ENCODE peak calls at places on chromosomes 5 and 9, in eight cellular contexts. One of them, this sample, is unnamed. For H3K4me1, the result is how much of the 10 kb centered on the place peaks cover.

GRCh38 chr9:19799784-19800183 is 10.9 kb upstream of the SLC24A2 start:
- DNase-seq in adrenal gland: no peak
- DNase-seq in heart left ventricle: no peak
- DNase-seq in Peyer's patch: no peak
- DNase-seq in endothelial cell of umbilical vein: no peak
- DNase-seq in fibroblast of lung: no peak
- DNase-seq in lower lobe of right lung: no peak
- DNase-seq in spleen: no peak
- DNase-seq in this sample: no peak

GRCh38 chr5:81633916-81634315 is 117.0 kb downstream of the SSBP2 start:
- DNase-seq in adrenal gland: no peak
- DNase-seq in heart left ventricle: no peak
- DNase-seq in Peyer's patch: no peak
- DNase-seq in endothelial cell of umbilical vein: no peak
- DNase-seq in fibroblast of lung: no peak
- DNase-seq in lower lobe of right lung: no peak
- DNase-seq in spleen: no peak
- DNase-seq in this sample: no peak

GRCh38 chr9:77514886-77515711 is 133.0 kb downstream of the GNA14 start:
- DNase-seq in adrenal gland: peak
- DNase-seq in heart left ventricle: peak
- DNase-seq in Peyer's patch: no peak
- DNase-seq in endothelial cell of umbilical vein: peak
- DNase-seq in fibroblast of lung: peak
- DNase-seq in lower lobe of right lung: no peak
- DNase-seq in spleen: no peak
- DNase-seq in this sample: no peak

GRCh38 chr9:112361602-112362001 is 18.3 kb upstream of the HSDL2 start:
- DNase-seq in adrenal gland: no peak
- DNase-seq in heart left ventricle: no peak
- DNase-seq in Peyer's patch: no peak
- DNase-seq in endothelial cell of umbilical vein: peak
- DNase-seq in fibroblast of lung: peak
- DNase-seq in lower lobe of right lung: no peak
- DNase-seq in spleen: no peak
- DNase-seq in this sample: peak

GRCh38 chr9:2963307-2963706 is 119.4 kb upstream of the PUM3 start:
- DNase-seq in adrenal gland: no peak
- DNase-seq in heart left ventricle: no peak
- DNase-seq in Peyer's patch: no peak
- DNase-seq in endothelial cell of umbilical vein: no peak
- DNase-seq in fibroblast of lung: no peak
- DNase-seq in lower lobe of right lung: no peak
- DNase-seq in spleen: no peak
- DNase-seq in this sample: no peak

GRCh38 chr9:22158983-22159382 is 149.9 kb upstream of the CDKN2B start:
- DNase-seq in adrenal gland: peak
- DNase-seq in heart left ventricle: peak
- DNase-seq in Peyer's patch: peak
- DNase-seq in endothelial cell of umbilical vein: peak
- DNase-seq in fibroblast of lung: peak
- DNase-seq in lower lobe of right lung: peak
- DNase-seq in spleen: no peak
- DNase-seq in this sample: no peak

GRCh38 chr9:93390953-93391515 is 60.5 kb upstream of the FAM120A start:
- DNase-seq in adrenal gland: no peak
- DNase-seq in heart left ventricle: no peak
- DNase-seq in Peyer's patch: no peak
- DNase-seq in endothelial cell of umbilical vein: no peak
- DNase-seq in fibroblast of lung: no peak
- DNase-seq in lower lobe of right lung: no peak
- DNase-seq in spleen: no peak
- DNase-seq in this sample: peak

GRCh38 chr9:26657958-26658357 is 234.6 kb downstream of the CAAP1 start:
- DNase-seq in adrenal gland: no peak
- DNase-seq in heart left ventricle: no peak
- DNase-seq in Peyer's patch: no peak
- DNase-seq in endothelial cell of umbilical vein: no peak
- DNase-seq in fibroblast of lung: no peak
- DNase-seq in lower lobe of right lung: no peak
- DNase-seq in spleen: no peak
- DNase-seq in this sample: no peak

GRCh38 chr9:118529624-118530214 is 825.5 kb downstream of the TLR4 start:
- DNase-seq in adrenal gland: no peak
- DNase-seq in heart left ventricle: no peak
- DNase-seq in Peyer's patch: no peak
- DNase-seq in endothelial cell of umbilical vein: no peak
- DNase-seq in fibroblast of lung: no peak
- DNase-seq in lower lobe of right lung: no peak
- DNase-seq in spleen: no peak
- DNase-seq in this sample: no peak

GRCh38 chr9:130862217-130862616 is 27.2 kb downstream of the ABL1 start:
- DNase-seq in adrenal gland: peak
- DNase-seq in heart left ventricle: no peak
- DNase-seq in Peyer's patch: no peak
- DNase-seq in endothelial cell of umbilical vein: no peak
- DNase-seq in fibroblast of lung: no peak
- DNase-seq in lower lobe of right lung: no peak
- DNase-seq in spleen: peak
- DNase-seq in this sample: no peak

GRCh38 chr5:19859020-19859419 is 129.0 kb downstream of the CDH18 start:
- DNase-seq in adrenal gland: no peak
- DNase-seq in heart left ventricle: no peak
- DNase-seq in Peyer's patch: no peak
- DNase-seq in endothelial cell of umbilical vein: no peak
- DNase-seq in fibroblast of lung: no peak
- DNase-seq in lower lobe of right lung: no peak
- DNase-seq in spleen: no peak
- DNase-seq in this sample: no peak

GRCh38 chr5:171709930-171710329 is 75.7 kb upstream of the SMIM23 start:
- DNase-seq in adrenal gland: no peak
- DNase-seq in heart left ventricle: peak
- DNase-seq in Peyer's patch: no peak
- DNase-seq in endothelial cell of umbilical vein: no peak
- DNase-seq in fibroblast of lung: no peak
- DNase-seq in lower lobe of right lung: no peak
- DNase-seq in spleen: no peak
- DNase-seq in this sample: no peak

GRCh38 chr9:68476889-68477288 is 63.8 kb downstream of the TMEM252 start:
- DNase-seq in adrenal gland: no peak
- DNase-seq in heart left ventricle: no peak
- DNase-seq in Peyer's patch: no peak
- DNase-seq in endothelial cell of umbilical vein: no peak
- DNase-seq in fibroblast of lung: no peak
- DNase-seq in lower lobe of right lung: no peak
- DNase-seq in spleen: no peak
- DNase-seq in this sample: no peak

GRCh38 chr9:129482521-129483466 is 138.1 kb downstream of the C9orf50 start:
- DNase-seq in adrenal gland: peak
- DNase-seq in heart left ventricle: peak
- DNase-seq in Peyer's patch: peak
- DNase-seq in endothelial cell of umbilical vein: peak
- DNase-seq in fibroblast of lung: peak
- DNase-seq in lower lobe of right lung: peak
- DNase-seq in spleen: peak
- DNase-seq in this sample: peak

GRCh38 chr5:153147891-153148623 is 342.4 kb upstream of the GRIA1 start:
- DNase-seq in adrenal gland: no peak
- DNase-seq in heart left ventricle: peak
- DNase-seq in Peyer's patch: no peak
- DNase-seq in endothelial cell of umbilical vein: no peak
- DNase-seq in fibroblast of lung: peak
- DNase-seq in lower lobe of right lung: no peak
- DNase-seq in spleen: no peak
- DNase-seq in this sample: no peak

GRCh38 chr5:111855356-111855755 is 98.4 kb upstream of the NREP start:
- DNase-seq in adrenal gland: no peak
- DNase-seq in heart left ventricle: no peak
- DNase-seq in Peyer's patch: no peak
- DNase-seq in endothelial cell of umbilical vein: no peak
- DNase-seq in fibroblast of lung: peak
- DNase-seq in lower lobe of right lung: no peak
- DNase-seq in spleen: no peak
- DNase-seq in this sample: no peak

GRCh38 chr5:65262094-65262493 is 219.6 kb downstream of the ADAMTS6 start:
- DNase-seq in adrenal gland: peak
- DNase-seq in heart left ventricle: peak
- DNase-seq in Peyer's patch: no peak
- DNase-seq in endothelial cell of umbilical vein: peak
- DNase-seq in fibroblast of lung: peak
- DNase-seq in lower lobe of right lung: no peak
- DNase-seq in spleen: no peak
- DNase-seq in this sample: no peak

GRCh38 chr9:94945191-94946144 is 219.0 kb downstream of the AOPEP start:
- DNase-seq in adrenal gland: peak
- DNase-seq in heart left ventricle: peak
- DNase-seq in Peyer's patch: peak
- DNase-seq in endothelial cell of umbilical vein: peak
- DNase-seq in fibroblast of lung: peak
- DNase-seq in lower lobe of right lung: no peak
- DNase-seq in spleen: no peak
- DNase-seq in this sample: peak

GRCh38 chr5:145316282-145316681 is 518.9 kb downstream of the PRELID2 start:
- DNase-seq in adrenal gland: no peak
- DNase-seq in heart left ventricle: no peak
- DNase-seq in Peyer's patch: no peak
- DNase-seq in endothelial cell of umbilical vein: no peak
- DNase-seq in fibroblast of lung: no peak
- DNase-seq in lower lobe of right lung: no peak
- DNase-seq in spleen: no peak
- DNase-seq in this sample: no peak

GRCh38 chr5:6716634-6717149 is 3.5 kb downstream of the TENT4A start:
- DNase-seq in adrenal gland: peak
- DNase-seq in heart left ventricle: no peak
- DNase-seq in Peyer's patch: no peak
- DNase-seq in endothelial cell of umbilical vein: no peak
- DNase-seq in fibroblast of lung: no peak
- DNase-seq in lower lobe of right lung: no peak
- DNase-seq in spleen: no peak
- DNase-seq in this sample: no peak
- H3K4me1 ChIP-seq in adrenal gland: half or more
- H3K4me1 ChIP-seq in heart left ventricle: under half
- H3K4me1 ChIP-seq in Peyer's patch: under half
- H3K4me1 ChIP-seq in endothelial cell of umbilical vein: under half
- H3K4me1 ChIP-seq in fibroblast of lung: under half
- H3K4me1 ChIP-seq in lower lobe of right lung: half or more
- H3K4me1 ChIP-seq in spleen: half or more
- H3K4me1 ChIP-seq in this sample: under half

DNA sequence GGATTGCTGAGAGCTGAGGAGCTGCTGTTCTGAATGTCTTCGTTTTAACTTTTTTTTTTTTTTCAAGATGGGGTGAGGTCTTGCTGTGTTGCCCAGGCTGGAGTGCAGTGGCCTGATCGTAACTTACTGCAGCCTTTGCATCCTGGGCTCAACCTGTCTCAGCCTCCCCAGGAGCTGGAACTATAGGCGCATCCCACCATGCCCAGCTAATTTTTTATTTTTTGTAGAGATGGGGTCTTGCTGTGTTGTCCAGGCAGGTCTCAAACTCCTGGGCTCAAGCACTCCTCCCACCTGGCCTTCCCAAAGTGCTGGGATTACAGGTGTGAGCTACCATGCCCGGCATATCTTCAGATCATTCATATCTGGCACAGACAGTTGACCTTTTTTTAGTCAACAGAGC is 46.5 kb downstream of the TRIO start:
- DNase-seq in adrenal gland: no peak
- DNase-seq in heart left ventricle: no peak
- DNase-seq in Peyer's patch: no peak
- DNase-seq in endothelial cell of umbilical vein: no peak
- DNase-seq in fibroblast of lung: no peak
- DNase-seq in lower lobe of right lung: no peak
- DNase-seq in spleen: no peak
- DNase-seq in this sample: no peak
- H3K4me1 ChIP-seq in adrenal gland: half or more
- H3K4me1 ChIP-seq in heart left ventricle: under half
- H3K4me1 ChIP-seq in Peyer's patch: under half
- H3K4me1 ChIP-seq in endothelial cell of umbilical vein: half or more
- H3K4me1 ChIP-seq in fibroblast of lung: half or more
- H3K4me1 ChIP-seq in lower lobe of right lung: half or more
- H3K4me1 ChIP-seq in spleen: under half
- H3K4me1 ChIP-seq in this sample: under half

GRCh38 chr5:17256171-17256570 is 38.7 kb downstream of the BASP1 start:
- DNase-seq in adrenal gland: no peak
- DNase-seq in heart left ventricle: no peak
- DNase-seq in Peyer's patch: no peak
- DNase-seq in endothelial cell of umbilical vein: no peak
- DNase-seq in fibroblast of lung: no peak
- DNase-seq in lower lobe of right lung: no peak
- DNase-seq in spleen: no peak
- DNase-seq in this sample: no peak
- H3K4me1 ChIP-seq in adrenal gland: under half
- H3K4me1 ChIP-seq in heart left ventricle: under half
- H3K4me1 ChIP-seq in Peyer's patch: under half
- H3K4me1 ChIP-seq in endothelial cell of umbilical vein: under half
- H3K4me1 ChIP-seq in fibroblast of lung: under half
- H3K4me1 ChIP-seq in lower lobe of right lung: under half
- H3K4me1 ChIP-seq in spleen: under half
- H3K4me1 ChIP-seq in this sample: under half

GRCh38 chr5:180801596-180802324 is 846 bp downstream of the MGAT1 start:
- DNase-seq in adrenal gland: no peak
- DNase-seq in heart left ventricle: peak
- DNase-seq in Peyer's patch: no peak
- DNase-seq in endothelial cell of umbilical vein: peak
- DNase-seq in fibroblast of lung: no peak
- DNase-seq in lower lobe of right lung: no peak
- DNase-seq in spleen: peak
- DNase-seq in this sample: no peak

GRCh38 chr5:180806351-180807011 is 3.9 kb upstream of the MGAT1 start:
- DNase-seq in adrenal gland: peak
- DNase-seq in heart left ventricle: no peak
- DNase-seq in Peyer's patch: peak
- DNase-seq in endothelial cell of umbilical vein: no peak
- DNase-seq in fibroblast of lung: no peak
- DNase-seq in lower lobe of right lung: no peak
- DNase-seq in spleen: no peak
- DNase-seq in this sample: no peak

GRCh38 chr5:180803181-180804128 is 849 bp upstream of the MGAT1 start:
- DNase-seq in adrenal gland: peak
- DNase-seq in heart left ventricle: peak
- DNase-seq in Peyer's patch: peak
- DNase-seq in endothelial cell of umbilical vein: peak
- DNase-seq in fibroblast of lung: no peak
- DNase-seq in lower lobe of right lung: peak
- DNase-seq in spleen: peak
- DNase-seq in this sample: peak

GRCh38 chr5:180802325-180803180 is at the start of gene MGAT1:
- DNase-seq in adrenal gland: peak
- DNase-seq in heart left ventricle: peak
- DNase-seq in Peyer's patch: peak
- DNase-seq in endothelial cell of umbilical vein: peak
- DNase-seq in fibroblast of lung: peak
- DNase-seq in lower lobe of right lung: peak
- DNase-seq in spleen: peak
- DNase-seq in this sample: peak

DNA sequence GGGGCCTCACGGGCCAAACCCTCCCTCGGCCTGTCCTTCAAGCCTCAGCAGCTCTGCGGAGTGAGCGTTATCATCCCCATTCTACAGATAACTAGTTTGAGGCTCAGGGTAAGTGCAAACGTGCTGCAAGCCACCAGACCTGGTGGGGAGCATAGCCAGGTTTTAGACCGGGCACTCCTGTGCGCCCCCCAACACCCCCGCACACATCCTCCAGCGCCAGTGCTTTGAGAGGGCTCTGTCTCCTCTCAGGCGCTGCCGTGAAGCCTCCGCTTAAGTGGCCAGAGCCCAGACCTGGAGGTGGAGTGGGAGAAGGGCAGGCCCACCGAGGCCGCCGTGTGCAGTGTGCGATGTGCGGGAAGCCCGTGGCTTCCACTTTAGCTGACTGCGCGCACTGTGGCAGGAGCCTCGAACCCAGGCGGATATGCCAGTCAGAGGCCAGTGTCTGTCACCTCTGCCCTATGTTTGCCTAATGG is 1.6 kb upstream of the MGAT1 start:
- DNase-seq in adrenal gland: peak
- DNase-seq in heart left ventricle: no peak
- DNase-seq in Peyer's patch: peak
- DNase-seq in endothelial cell of umbilical vein: no peak
- DNase-seq in fibroblast of lung: no peak
- DNase-seq in lower lobe of right lung: no peak
- DNase-seq in spleen: peak
- DNase-seq in this sample: no peak
- H3K4me1 ChIP-seq in adrenal gland: half or more
- H3K4me1 ChIP-seq in heart left ventricle: under half
- H3K4me1 ChIP-seq in Peyer's patch: half or more
- H3K4me1 ChIP-seq in endothelial cell of umbilical vein: half or more
- H3K4me1 ChIP-seq in fibroblast of lung: under half
- H3K4me1 ChIP-seq in lower lobe of right lung: half or more
- H3K4me1 ChIP-seq in spleen: half or more
- H3K4me1 ChIP-seq in this sample: under half

This sample was measured in small intestine.